ENCODE peak calls at places on chromosomes 3 and 15, in four cellular contexts. J is GM12878, K is H1, R is HepG2. L is an unnamed sample.

GRCh38 chr3:193598202-193598601 is 5.2 kb downstream of the OPA1 start:
- DNase-seq in J (no peak), K (no peak), R (no peak), L (no peak)

GRCh38 chr3:33025648-33026178 is 71.2 kb downstream of the GLB1 start:
- DNase-seq in J (no peak), K (no peak), R (no peak), L (no peak)

GRCh38 chr3:177571271-177571972 is 374.1 kb upstream of the TBL1XR1 start:
- DNase-seq in J (no peak), K (no peak), R (no peak), L (no peak)

GRCh38 chr3:14143826-14144225 is 19.0 kb downstream of the TMEM43 start:
- DNase-seq in J (no peak), K (no peak), R (peak; percentile 70), L (peak; percentile 62)

GRCh38 chr15:64837502-64837901 is 4.2 kb upstream of the PLEKHO2 start:
- DNase-seq in J (no peak), K (no peak), R (no peak), L (no peak)

GRCh38 chr3:146326875-146327543 is 76.1 kb upstream of the PLSCR4 start:
- DNase-seq in J (no peak), K (no peak), R (peak; percentile 46), L (peak; percentile 13)

GRCh38 chr3:159761377-159761776 is 227.3 kb upstream of the IL12A start:
- DNase-seq in J (no peak), K (no peak), R (no peak), L (no peak)

GRCh38 chr15:80072285-80072684 is 12.8 kb downstream of the ZFAND6 start:
- DNase-seq in J (peak; percentile 83), K (no peak), R (peak; percentile 91), L (no peak)

GRCh38 chr15:70596354-70597055 is 166.9 kb downstream of the UACA start:
- DNase-seq in J (no peak), K (no peak), R (peak; percentile 89), L (no peak)

GRCh38 chr3:188170461-188171459 is 16.8 kb downstream of the LPP start:
- DNase-seq in J (no peak), K (no peak), R (peak; percentile 98), L (no peak)

GRCh38 chr15:100924436-100924835 is 5.3 kb downstream of the LRRK1 start:
- DNase-seq in J (no peak), K (no peak), R (no peak), L (no peak)

GRCh38 chr3:192957441-192957951 is 39.8 kb upstream of the MB21D2 start:
- DNase-seq in J (no peak), K (no peak), R (no peak), L (no peak)

GRCh38 chr15:65054333-65055200 is 9.4 kb downstream of the SLC51B start:
- DNase-seq in J (no peak), K (no peak), R (peak; percentile 64), L (peak; percentile 46)

GRCh38 chr3:40741729-40742128 is 217.0 kb downstream of the ZNF621 start:
- DNase-seq in J (no peak), K (no peak), R (no peak), L (no peak)

GRCh38 chr3:166211451-166211850 is 374.2 kb upstream of the BCHE start:
- DNase-seq in J (no peak), K (no peak), R (no peak), L (no peak)

GRCh38 chr3:103006541-103006940 is 571.7 kb downstream of the ZPLD1 start:
- DNase-seq in J (no peak), K (no peak), R (no peak), L (no peak)

GRCh38 chr3:170560717-170561382 is 25.0 kb downstream of the SLC7A14 start:
- DNase-seq in J (no peak), K (no peak), R (no peak), L (no peak)

GRCh38 chr3:158770254-158771017 is 31.4 kb upstream of the MFSD1 start:
- DNase-seq in J (no peak), K (no peak), R (no peak), L (peak; percentile 18)

GRCh38 chr3:188908002-188908850 is 263.5 kb upstream of the TPRG1 start:
- DNase-seq in J (no peak), K (no peak), R (no peak), L (no peak)

GRCh38 chr3:12629560-12629959 is 34.4 kb downstream of the RAF1 start:
- DNase-seq in J (no peak), K (no peak), R (no peak), L (no peak)

GRCh38 chr3:141457624-141458236 is 29.1 kb upstream of the RASA2 start:
- DNase-seq in J (no peak), K (no peak), R (peak; percentile 75), L (no peak)

GRCh38 chr3:58737644-58738043 is 71.1 kb upstream of the FAM3D start:
- DNase-seq in J (no peak), K (no peak), R (no peak), L (no peak)

GRCh38 chr3:48082580-48083187 is 66.5 kb upstream of the MAP4 start:
- DNase-seq in J (no peak), K (no peak), R (no peak), L (no peak)

GRCh38 chr3:187000711-187001151 is 70.4 kb downstream of the ST6GAL1 start:
- DNase-seq in J (peak; percentile 99), K (no peak), R (no peak), L (no peak)

GRCh38 chr3:11716576-11717250 is 73.0 kb upstream of the VGLL4 start:
- DNase-seq in J (no peak), K (no peak), R (no peak), L (no peak)

GRCh38 chr3:152564454-152564853 is 270.5 kb upstream of the P2RY1 start:
- DNase-seq in J (no peak), K (no peak), R (no peak), L (no peak)

GRCh38 chr15:31024330-31024729 is 32.9 kb upstream of the MTMR10 start:
- DNase-seq in J (no peak), K (peak; percentile 57), R (peak; percentile 79), L (peak; percentile 52)

GRCh38 chr3:8768364-8769087 is 887 bp downstream of the OXTR start:
- DNase-seq in J (no peak), K (no peak), R (no peak), L (no peak)

GRCh38 chr3:23264413-23264812 is 61.3 kb downstream of the UBE2E2 start:
- DNase-seq in J (no peak), K (no peak), R (no peak), L (no peak)

GRCh38 chr3:101009386-101009785 is 16.2 kb upstream of the ABI3BP start:
- DNase-seq in J (no peak), K (no peak), R (no peak), L (no peak)

GRCh38 chr3:153028336-153028735 is 133.7 kb upstream of the RAP2B start:
- DNase-seq in J (no peak), K (no peak), R (no peak), L (no peak)

GRCh38 chr15:31303434-31304073 is 23.1 kb upstream of the KLF13 start:
- DNase-seq in J (no peak), K (no peak), R (no peak), L (no peak)

GRCh38 chr15:100111103-100112060 is 230.4 kb downstream of the ADAMTS17 start:
- DNase-seq in J (no peak), K (no peak), R (peak; percentile 14), L (no peak)

GRCh38 chr3:124999317-124999716 is 56.5 kb downstream of the HEG1 start:
- DNase-seq in J (no peak), K (no peak), R (no peak), L (no peak)

GRCh38 chr3:124999897-125000296 is 55.9 kb downstream of the HEG1 start:
- DNase-seq in J (no peak), K (no peak), R (no peak), L (no peak)

GRCh38 chr3:125000661-125001060 is 55.1 kb downstream of the HEG1 start:
- DNase-seq in J (no peak), K (no peak), R (no peak), L (no peak)

GRCh38 chr3:124997303-124998246 is 58.2 kb downstream of the HEG1 start:
- DNase-seq in J (no peak), K (no peak), R (no peak), L (no peak)

GRCh38 chr3:124998247-124998630 is 57.6 kb downstream of the HEG1 start:
- DNase-seq in J (no peak), K (no peak), R (no peak), L (no peak)
- H3K4me1 ChIP-seq in J (peaks cover 5% of the 10 kb centered on the region), K (peaks cover 8% of the 10 kb centered on the region), R (peaks cover 55% of the 10 kb centered on the region), L (no peaks in the 10 kb centered on the region)

DNA sequence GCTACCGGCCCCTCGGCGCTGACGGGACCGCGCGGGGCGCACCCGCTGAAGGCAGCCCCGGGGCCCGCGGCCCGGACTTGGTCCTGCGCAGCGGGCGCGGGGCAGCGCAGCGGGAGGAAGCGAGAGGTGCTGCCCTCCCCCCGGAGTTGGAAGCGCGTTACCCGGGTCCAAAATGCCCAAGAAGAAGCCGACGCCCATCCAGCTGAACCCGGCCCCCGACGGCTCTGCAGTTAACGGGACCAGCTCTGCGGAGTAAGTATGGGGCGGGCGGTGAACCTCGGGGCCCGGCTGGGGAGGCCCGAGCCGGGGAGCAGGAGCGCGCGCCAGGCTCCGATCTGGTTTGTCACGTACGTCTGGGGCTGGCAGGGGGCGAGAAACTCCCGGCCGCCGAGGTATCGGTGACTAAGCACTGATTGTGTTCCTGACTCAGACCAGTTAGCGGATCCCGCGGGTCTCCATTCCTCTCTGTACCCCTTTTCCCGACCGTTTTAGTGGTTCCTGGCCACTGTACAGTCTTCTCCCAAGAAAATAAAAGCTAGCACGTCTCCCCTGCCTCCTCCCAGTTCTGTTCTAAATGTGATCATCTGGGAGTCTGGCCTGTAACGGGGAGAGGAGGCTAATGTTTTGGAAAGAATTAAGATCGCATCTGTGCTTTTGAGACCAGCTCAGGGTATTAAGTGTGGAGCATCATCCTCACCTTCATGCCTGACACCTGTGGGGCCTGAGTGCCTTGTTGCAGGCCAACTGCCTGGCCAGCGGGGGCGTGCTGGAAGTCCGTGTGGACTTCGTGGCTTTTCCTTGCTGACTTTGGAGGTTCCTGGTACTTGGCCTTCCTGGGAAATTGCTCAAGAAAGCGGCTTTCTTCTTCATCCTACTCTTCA is 704 bp downstream of the MAP2K1 start:
- DNase-seq in J (no peak), K (no peak), R (peak; percentile 29), L (peak; percentile 38)
- TF ChIP-seq SUZ12 in J (no peak), K (no peak), R (no peak), L (no peak)

DNA sequence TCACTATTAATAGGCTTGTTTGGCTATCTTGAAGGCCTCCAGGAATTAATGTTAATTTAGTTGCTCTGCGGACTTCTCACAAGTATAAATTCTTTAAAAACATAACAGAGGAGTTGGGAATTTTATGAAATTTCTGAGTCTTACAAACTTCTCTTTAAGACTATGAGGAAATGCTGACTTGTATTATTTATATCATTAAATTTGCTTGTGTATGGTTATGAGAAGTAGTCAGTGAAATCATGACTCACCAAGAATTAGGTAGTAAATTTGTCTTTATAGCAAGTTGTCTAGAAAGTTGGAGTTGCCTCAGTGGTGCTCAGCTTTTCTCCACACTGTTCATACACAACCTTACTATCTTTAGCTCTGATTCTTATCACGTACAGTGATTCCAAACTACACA is 26.5 kb downstream of the PHLDB2 start:
- DNase-seq in J (no peak), K (no peak), R (no peak), L (no peak)
- H3K4me1 ChIP-seq in J (peaks cover 4% of the 10 kb centered on the region), K (no peaks in the 10 kb centered on the region), R (no peaks in the 10 kb centered on the region), L (no peaks in the 10 kb centered on the region)

DNA sequence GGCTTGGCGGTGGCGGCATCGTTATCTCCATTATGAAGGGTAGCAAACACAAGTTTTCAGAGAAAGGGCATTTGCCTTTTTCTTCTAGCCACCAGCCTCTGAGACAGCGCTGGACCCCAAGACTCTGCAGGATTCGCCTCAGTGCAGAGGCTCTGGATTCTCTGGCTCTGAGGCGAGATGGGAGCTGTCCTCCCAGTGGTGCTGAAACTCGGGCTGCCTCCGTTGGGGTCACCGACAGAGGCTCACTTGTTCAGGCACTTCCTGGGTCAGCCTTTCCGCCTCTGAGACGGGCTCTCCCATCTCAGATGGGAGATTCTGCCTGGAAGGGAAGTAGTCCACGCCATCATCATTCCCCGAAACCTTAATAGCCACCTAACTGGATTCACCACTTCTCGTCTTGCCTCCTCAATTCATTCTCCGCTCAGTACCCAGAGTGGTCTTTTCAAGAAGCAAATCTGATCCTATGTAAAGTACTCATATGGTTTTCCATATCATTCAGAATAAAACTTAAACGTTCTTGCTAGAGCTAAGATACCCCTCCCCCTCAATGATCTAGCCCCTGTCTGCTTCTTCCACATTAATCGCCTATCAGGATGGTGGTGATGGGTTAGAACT is 76.9 kb downstream of the RHCG start:
- DNase-seq in J (no peak), K (no peak), R (peak; percentile 18), L (peak; percentile 78)
- TF ChIP-seq SUZ12 in J (no peak), K (no peak), R (no peak), L (no peak)

L was measured in NT2/D1.